ENCODE peak calls at places on chromosomes 13 and 19, in five cellular contexts. V is activated CD4-positive, alpha-beta T cell treated with anti-CD3 and anti-CD28 coated beads, Interleukin-2, amount 50 U/mL, for 24 hours; T is stimulated activated CD8-positive, alpha-beta memory T cell treated with anti-CD3 and anti-CD28 coated beads, Interleukin-7, amount 100 ng/mL, for 48 hours; C is nephron progenitor cell; M is M059J. N is an unnamed sample.

GRCh38 chr13:19178901-19179593 is 2.6 kb downstream of the TUBA3C start:
- DNase-seq in V (no peak), T (no peak), C (no peak), M (no peak), N (no peak)

GRCh38 chr19:5563941-5564612 is 3.7 kb downstream of the TINCR start:
- DNase-seq in V (no peak), T (no peak), C (no peak), M (peak; percentile 91), N (peak; percentile 63)

GRCh38 chr13:74575729-74576125 is 441.5 kb upstream of the KLF12 start:
- DNase-seq in V (peak; percentile 9), T (no peak), C (peak; percentile 77), M (peak; percentile 44), N (peak; percentile 72)

GRCh38 chr19:56980864-56981263 is 138.9 kb upstream of the USP29 start:
- DNase-seq in V (no peak), T (no peak), C (no peak), M (no peak), N (no peak)

GRCh38 chr13:94660695-94661324 is 51.5 kb downstream of the SOX21 start:
- DNase-seq in V (no peak), T (no peak), C (no peak), M (peak; percentile 28), N (peak; percentile 28)

GRCh38 chr13:75480691-75481175 is 1.2 kb downstream of the TBC1D4 start:
- DNase-seq in V (no peak), T (peak; percentile 20), C (peak; percentile 61), M (peak; percentile 55), N (peak; percentile 57)

GRCh38 chr19:47490847-47491246 is 6.8 kb upstream of the KPTN start:
- DNase-seq in V (no peak), T (no peak), C (no peak), M (no peak), N (no peak)

GRCh38 chr19:3639479-3639878 is 12.9 kb upstream of the CACTIN start:
- DNase-seq in V (no peak), T (no peak), C (no peak), M (no peak), N (no peak)

GRCh38 chr13:24252136-24252535 is 57.2 kb upstream of the C1QTNF9 start:
- DNase-seq in V (no peak), T (no peak), C (no peak), M (no peak), N (no peak)

GRCh38 chr19:42322305-42322704 is 3.1 kb upstream of the MEGF8 start:
- DNase-seq in V (no peak), T (no peak), C (no peak), M (no peak), N (no peak)

GRCh38 chr19:6041991-6042421 is 64.1 kb upstream of the RANBP3 start:
- DNase-seq in V (no peak), T (no peak), C (no peak), M (no peak), N (no peak)

GRCh38 chr13:50685491-50685890 is 158.0 kb downstream of the DLEU7 start:
- DNase-seq in V (no peak), T (no peak), C (no peak), M (peak; percentile 79), N (no peak)

GRCh38 chr13:99522288-99522687 is 21.0 kb downstream of the TM9SF2 start:
- DNase-seq in V (no peak), T (no peak), C (no peak), M (no peak), N (peak; percentile 27)

GRCh38 chr13:77918391-77919261 is at the start of gene EDNRB:
- DNase-seq in V (no peak), T (no peak), C (peak; percentile 29), M (peak; percentile 16), N (peak; percentile 3)

GRCh38 chr13:32081591-32081990 is 50.0 kb downstream of the FRY start:
- DNase-seq in V (no peak), T (no peak), C (no peak), M (no peak), N (no peak)

GRCh38 chr19:38707512-38708114 is 36.7 kb downstream of the CAPN12 start:
- DNase-seq in V (no peak), T (no peak), C (no peak), M (peak; percentile 71), N (no peak)

GRCh38 chr13:90919153-90919552 is 428.3 kb upstream of the MIR17HG start:
- DNase-seq in V (no peak), T (no peak), C (no peak), M (no peak), N (no peak)

GRCh38 chr19:38898788-38899446 is 501 bp downstream of the SIRT2 start:
- DNase-seq in V (no peak), T (no peak), C (peak; percentile 18), M (peak; percentile 39), N (peak; percentile 16)

GRCh38 chr13:43232866-43233265 is 209.5 kb downstream of the DNAJC15 start:
- DNase-seq in V (no peak), T (no peak), C (no peak), M (peak; percentile 43), N (peak; percentile 81)

GRCh38 chr13:43157796-43158195 is 134.4 kb downstream of the DNAJC15 start:
- DNase-seq in V (no peak), T (no peak), C (no peak), M (no peak), N (peak; percentile 15)

GRCh38 chr13:112712451-112712881 is 22.6 kb downstream of the ATP11A start:
- DNase-seq in V (no peak), T (no peak), C (no peak), M (no peak), N (no peak)

GRCh38 chr13:59979589-59979988 is 184.1 kb downstream of the DIAPH3 start:
- DNase-seq in V (no peak), T (no peak), C (no peak), M (no peak), N (no peak)

GRCh38 chr13:53250272-53250875 is 221.8 kb downstream of the OLFM4 start:
- DNase-seq in V (no peak), T (no peak), C (peak; percentile 42), M (peak; percentile 60), N (peak; percentile 62)

GRCh38 chr13:97281028-97281427 is 58.9 kb downstream of the MBNL2 start:
- DNase-seq in V (no peak), T (no peak), C (no peak), M (no peak), N (no peak)

GRCh38 chr13:60220072-60220471 is 56.3 kb upstream of the DIAPH3 start:
- DNase-seq in V (no peak), T (no peak), C (no peak), M (no peak), N (no peak)

GRCh38 chr19:15300533-15301194 is 31.7 kb downstream of the BRD4 start:
- DNase-seq in V (no peak), T (no peak), C (no peak), M (no peak), N (peak; percentile 92)

GRCh38 chr19:12757544-12758274 is 6.1 kb downstream of the BEST2 start:
- DNase-seq in V (peak; percentile 49), T (no peak), C (peak; percentile 87), M (peak; percentile 58), N (peak; percentile 77)

GRCh38 chr19:43751466-43752220 is 3.1 kb downstream of the SMG9 start:
- DNase-seq in V (no peak), T (no peak), C (no peak), M (no peak), N (peak; percentile 33)

N was measured in EL.